ENCODE peak calls at places on chromosomes 13 and 19, in nine cellular contexts. One of them, this sample, is unnamed.

GRCh38 chr13:97723655-97724054 is 229.8 kb upstream of the IPO5 start:
- DNase-seq in fibroblast of pulmonary artery: no peak
- DNase-seq in GM23248: no peak
- DNase-seq in heart left ventricle: no peak
- DNase-seq in bronchial epithelial cell: peak
- DNase-seq in cardiac fibroblast: no peak
- DNase-seq in effector memory CD4-positive, alpha-beta T cell: no peak
- DNase-seq in foreskin fibroblast: no peak
- DNase-seq in lung: peak
- DNase-seq in this sample: no peak

GRCh38 chr13:101417043-101417406 is 717 bp upstream of the NALCN start:
- DNase-seq in fibroblast of pulmonary artery: peak
- DNase-seq in GM23248: peak
- DNase-seq in heart left ventricle: no peak
- DNase-seq in bronchial epithelial cell: peak
- DNase-seq in cardiac fibroblast: peak
- DNase-seq in effector memory CD4-positive, alpha-beta T cell: no peak
- DNase-seq in foreskin fibroblast: peak
- DNase-seq in lung: no peak
- DNase-seq in this sample: peak

GRCh38 chr13:80116107-80116506 is 224.8 kb downstream of the SPRY2 start:
- DNase-seq in fibroblast of pulmonary artery: peak
- DNase-seq in GM23248: peak
- DNase-seq in heart left ventricle: no peak
- DNase-seq in bronchial epithelial cell: peak
- DNase-seq in cardiac fibroblast: peak
- DNase-seq in effector memory CD4-positive, alpha-beta T cell: no peak
- DNase-seq in foreskin fibroblast: peak
- DNase-seq in lung: no peak
- DNase-seq in this sample: peak

GRCh38 chr19:9871626-9872338 is 36.7 kb downstream of the PIN1 start:
- DNase-seq in fibroblast of pulmonary artery: no peak
- DNase-seq in GM23248: no peak
- DNase-seq in heart left ventricle: no peak
- DNase-seq in bronchial epithelial cell: no peak
- DNase-seq in cardiac fibroblast: no peak
- DNase-seq in effector memory CD4-positive, alpha-beta T cell: no peak
- DNase-seq in foreskin fibroblast: no peak
- DNase-seq in lung: no peak
- DNase-seq in this sample: no peak

GRCh38 chr19:12784394-12784870 is 6.9 kb upstream of the JUNB start:
- DNase-seq in fibroblast of pulmonary artery: no peak
- DNase-seq in GM23248: peak
- DNase-seq in heart left ventricle: no peak
- DNase-seq in bronchial epithelial cell: no peak
- DNase-seq in cardiac fibroblast: no peak
- DNase-seq in effector memory CD4-positive, alpha-beta T cell: no peak
- DNase-seq in foreskin fibroblast: peak
- DNase-seq in lung: no peak
- DNase-seq in this sample: peak

GRCh38 chr13:94557836-94558235 is 38.1 kb downstream of the TGDS start:
- DNase-seq in fibroblast of pulmonary artery: no peak
- DNase-seq in GM23248: no peak
- DNase-seq in heart left ventricle: no peak
- DNase-seq in bronchial epithelial cell: no peak
- DNase-seq in cardiac fibroblast: no peak
- DNase-seq in effector memory CD4-positive, alpha-beta T cell: no peak
- DNase-seq in foreskin fibroblast: no peak
- DNase-seq in lung: no peak
- DNase-seq in this sample: no peak

GRCh38 chr13:111864566-111864965 is 202.4 kb upstream of the SOX1 start:
- DNase-seq in fibroblast of pulmonary artery: no peak
- DNase-seq in GM23248: no peak
- DNase-seq in heart left ventricle: no peak
- DNase-seq in bronchial epithelial cell: no peak
- DNase-seq in cardiac fibroblast: no peak
- DNase-seq in effector memory CD4-positive, alpha-beta T cell: no peak
- DNase-seq in foreskin fibroblast: no peak
- DNase-seq in lung: no peak
- DNase-seq in this sample: no peak

GRCh38 chr13:19587635-19588300 is 26.4 kb upstream of the TPTE2 start:
- DNase-seq in fibroblast of pulmonary artery: peak
- DNase-seq in GM23248: peak
- DNase-seq in heart left ventricle: no peak
- DNase-seq in bronchial epithelial cell: peak
- DNase-seq in cardiac fibroblast: peak
- DNase-seq in effector memory CD4-positive, alpha-beta T cell: no peak
- DNase-seq in foreskin fibroblast: peak
- DNase-seq in lung: no peak
- DNase-seq in this sample: peak

GRCh38 chr19:3110126-3110825 is 16.1 kb downstream of the GNA11 start:
- DNase-seq in fibroblast of pulmonary artery: no peak
- DNase-seq in GM23248: no peak
- DNase-seq in heart left ventricle: peak
- DNase-seq in bronchial epithelial cell: no peak
- DNase-seq in cardiac fibroblast: no peak
- DNase-seq in effector memory CD4-positive, alpha-beta T cell: no peak
- DNase-seq in foreskin fibroblast: no peak
- DNase-seq in lung: no peak
- DNase-seq in this sample: no peak

GRCh38 chr19:45505151-45505995 is 1.9 kb upstream of the VASP start:
- DNase-seq in fibroblast of pulmonary artery: peak
- DNase-seq in GM23248: peak
- DNase-seq in heart left ventricle: no peak
- DNase-seq in bronchial epithelial cell: no peak
- DNase-seq in cardiac fibroblast: peak
- DNase-seq in effector memory CD4-positive, alpha-beta T cell: no peak
- DNase-seq in foreskin fibroblast: peak
- DNase-seq in lung: no peak
- DNase-seq in this sample: no peak

GRCh38 chr19:22532388-22533310 is 101.5 kb upstream of the ZNF492 start:
- DNase-seq in fibroblast of pulmonary artery: no peak
- DNase-seq in GM23248: no peak
- DNase-seq in heart left ventricle: peak
- DNase-seq in bronchial epithelial cell: no peak
- DNase-seq in cardiac fibroblast: no peak
- DNase-seq in effector memory CD4-positive, alpha-beta T cell: no peak
- DNase-seq in foreskin fibroblast: no peak
- DNase-seq in lung: peak
- DNase-seq in this sample: no peak

GRCh38 chr13:32530841-32531253 is 7.7 kb downstream of the N4BP2L2 start:
- DNase-seq in fibroblast of pulmonary artery: peak
- DNase-seq in GM23248: peak
- DNase-seq in heart left ventricle: no peak
- DNase-seq in bronchial epithelial cell: no peak
- DNase-seq in cardiac fibroblast: peak
- DNase-seq in effector memory CD4-positive, alpha-beta T cell: no peak
- DNase-seq in foreskin fibroblast: peak
- DNase-seq in lung: no peak
- DNase-seq in this sample: no peak

GRCh38 chr19:43774103-43774939 is 6.5 kb downstream of the KCNN4 start:
- DNase-seq in fibroblast of pulmonary artery: peak
- DNase-seq in GM23248: peak
- DNase-seq in heart left ventricle: peak
- DNase-seq in bronchial epithelial cell: peak
- DNase-seq in cardiac fibroblast: peak
- DNase-seq in effector memory CD4-positive, alpha-beta T cell: no peak
- DNase-seq in foreskin fibroblast: peak
- DNase-seq in lung: peak
- DNase-seq in this sample: peak

GRCh38 chr13:51534075-51534817 is 50.0 kb upstream of the WDFY2 start:
- DNase-seq in fibroblast of pulmonary artery: no peak
- DNase-seq in GM23248: peak
- DNase-seq in heart left ventricle: peak
- DNase-seq in bronchial epithelial cell: peak
- DNase-seq in cardiac fibroblast: no peak
- DNase-seq in effector memory CD4-positive, alpha-beta T cell: no peak
- DNase-seq in foreskin fibroblast: no peak
- DNase-seq in lung: no peak
- DNase-seq in this sample: peak

GRCh38 chr13:63025741-63026140 is 1610.1 kb upstream of the PCDH20 start:
- DNase-seq in fibroblast of pulmonary artery: no peak
- DNase-seq in GM23248: no peak
- DNase-seq in heart left ventricle: no peak
- DNase-seq in bronchial epithelial cell: no peak
- DNase-seq in cardiac fibroblast: no peak
- DNase-seq in effector memory CD4-positive, alpha-beta T cell: no peak
- DNase-seq in foreskin fibroblast: no peak
- DNase-seq in lung: no peak
- DNase-seq in this sample: no peak

GRCh38 chr19:49812997-49813861 is at the start of gene FUZ:
- DNase-seq in fibroblast of pulmonary artery: peak
- DNase-seq in GM23248: peak
- DNase-seq in heart left ventricle: peak
- DNase-seq in bronchial epithelial cell: peak
- DNase-seq in cardiac fibroblast: peak
- DNase-seq in effector memory CD4-positive, alpha-beta T cell: peak
- DNase-seq in foreskin fibroblast: peak
- DNase-seq in lung: peak
- DNase-seq in this sample: peak

GRCh38 chr19:49818691-49819331 is 722 bp downstream of the MED25 start:
- DNase-seq in fibroblast of pulmonary artery: no peak
- DNase-seq in GM23248: peak
- DNase-seq in heart left ventricle: peak
- DNase-seq in bronchial epithelial cell: no peak
- DNase-seq in cardiac fibroblast: no peak
- DNase-seq in effector memory CD4-positive, alpha-beta T cell: no peak
- DNase-seq in foreskin fibroblast: no peak
- DNase-seq in lung: no peak
- DNase-seq in this sample: no peak

GRCh38 chr19:49814010-49814409 is 918 bp upstream of the FUZ start:
- DNase-seq in fibroblast of pulmonary artery: no peak
- DNase-seq in GM23248: peak
- DNase-seq in heart left ventricle: no peak
- DNase-seq in bronchial epithelial cell: peak
- DNase-seq in cardiac fibroblast: no peak
- DNase-seq in effector memory CD4-positive, alpha-beta T cell: no peak
- DNase-seq in foreskin fibroblast: no peak
- DNase-seq in lung: no peak
- DNase-seq in this sample: no peak

GRCh38 chr19:49817964-49818690 is at the start of gene MED25:
- DNase-seq in fibroblast of pulmonary artery: peak
- DNase-seq in GM23248: peak
- DNase-seq in heart left ventricle: peak
- DNase-seq in bronchial epithelial cell: peak
- DNase-seq in cardiac fibroblast: peak
- DNase-seq in effector memory CD4-positive, alpha-beta T cell: peak
- DNase-seq in foreskin fibroblast: peak
- DNase-seq in lung: peak
- DNase-seq in this sample: peak

DNA sequence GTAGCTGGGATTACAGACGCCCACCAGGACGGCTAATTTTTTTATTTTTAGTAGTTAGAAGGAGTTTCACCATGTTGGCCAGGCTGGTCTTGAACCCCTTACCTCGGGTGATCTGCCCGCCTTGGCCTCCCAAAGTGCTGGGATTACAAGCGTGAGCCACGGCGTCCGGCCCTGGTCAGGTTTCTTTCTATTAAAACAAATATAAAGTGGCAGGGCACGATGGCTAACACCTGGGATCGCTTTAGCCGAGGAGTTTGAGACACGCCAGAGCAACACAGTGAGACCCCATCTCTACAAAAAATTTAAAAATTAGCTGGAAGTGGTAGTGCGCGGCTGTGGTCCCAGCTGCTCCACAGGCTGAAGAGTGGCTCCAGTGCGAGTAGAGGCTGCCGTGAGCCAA is 1.5 kb upstream of the MED25 start:
- DNase-seq in fibroblast of pulmonary artery: no peak
- DNase-seq in GM23248: no peak
- DNase-seq in heart left ventricle: peak
- DNase-seq in bronchial epithelial cell: no peak
- DNase-seq in cardiac fibroblast: no peak
- DNase-seq in effector memory CD4-positive, alpha-beta T cell: no peak
- DNase-seq in foreskin fibroblast: no peak
- DNase-seq in lung: no peak
- DNase-seq in this sample: no peak
- H3K4me3 ChIP-seq in fibroblast of pulmonary artery: no peak
- H3K4me3 ChIP-seq in GM23248: peak
- H3K4me3 ChIP-seq in heart left ventricle: peak
- H3K4me3 ChIP-seq in bronchial epithelial cell: no peak
- H3K4me3 ChIP-seq in cardiac fibroblast: no peak
- H3K4me3 ChIP-seq in effector memory CD4-positive, alpha-beta T cell: no peak
- H3K4me3 ChIP-seq in foreskin fibroblast: peak
- H3K4me3 ChIP-seq in lung: no peak
- H3K4me3 ChIP-seq in this sample: no peak

DNA sequence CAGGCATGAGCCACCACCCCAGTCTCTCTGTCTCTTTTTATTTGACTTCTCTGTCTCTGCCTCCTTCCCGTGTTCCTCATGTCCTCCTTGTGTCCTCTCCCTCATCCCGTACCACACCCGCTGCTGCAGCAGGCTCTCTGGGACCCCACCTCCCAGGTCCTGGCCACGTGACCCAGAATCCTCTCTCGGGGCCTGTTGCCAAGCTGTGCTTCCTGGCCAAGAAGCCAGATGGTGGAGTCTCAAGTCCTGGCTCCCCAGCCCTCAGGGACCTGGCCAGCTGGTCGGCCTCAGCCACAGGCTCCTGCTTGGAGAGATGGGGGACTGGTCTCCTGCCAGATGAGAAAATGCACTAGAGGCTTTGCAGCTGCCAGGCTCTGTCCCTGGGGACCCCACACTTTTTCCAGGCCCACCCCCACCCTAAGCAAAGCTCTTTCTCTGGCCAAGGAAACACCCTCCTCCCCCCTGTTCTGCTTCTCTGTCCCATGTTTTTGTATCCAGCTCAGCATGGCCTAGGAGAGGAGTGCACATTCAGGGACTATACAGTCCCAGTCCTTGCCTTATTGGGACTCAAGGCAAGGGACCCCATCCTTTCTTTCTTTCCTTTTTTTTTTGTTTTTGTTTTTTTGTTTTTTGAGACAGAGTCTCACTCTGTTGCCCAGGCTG is 34.3 kb upstream of the SHKBP1 start:
- DNase-seq in fibroblast of pulmonary artery: peak
- DNase-seq in GM23248: peak
- DNase-seq in heart left ventricle: peak
- DNase-seq in bronchial epithelial cell: no peak
- DNase-seq in cardiac fibroblast: peak
- DNase-seq in effector memory CD4-positive, alpha-beta T cell: no peak
- DNase-seq in foreskin fibroblast: peak
- DNase-seq in lung: peak
- DNase-seq in this sample: no peak
- H3K4me3 ChIP-seq in fibroblast of pulmonary artery: no peak
- H3K4me3 ChIP-seq in GM23248: no peak
- H3K4me3 ChIP-seq in heart left ventricle: no peak
- H3K4me3 ChIP-seq in bronchial epithelial cell: no peak
- H3K4me3 ChIP-seq in cardiac fibroblast: no peak
- H3K4me3 ChIP-seq in effector memory CD4-positive, alpha-beta T cell: no peak
- H3K4me3 ChIP-seq in foreskin fibroblast: no peak
- H3K4me3 ChIP-seq in lung: no peak
- H3K4me3 ChIP-seq in this sample: no peak

GRCh38 chr13:30394798-30395191 is 27.5 kb upstream of the UBE2L5 start:
- DNase-seq in fibroblast of pulmonary artery: no peak
- DNase-seq in GM23248: peak
- DNase-seq in heart left ventricle: no peak
- DNase-seq in bronchial epithelial cell: peak
- DNase-seq in cardiac fibroblast: no peak
- DNase-seq in effector memory CD4-positive, alpha-beta T cell: no peak
- DNase-seq in foreskin fibroblast: no peak
- DNase-seq in lung: no peak
- DNase-seq in this sample: no peak
- H3K4me3 ChIP-seq in fibroblast of pulmonary artery: peak
- H3K4me3 ChIP-seq in GM23248: peak
- H3K4me3 ChIP-seq in heart left ventricle: peak
- H3K4me3 ChIP-seq in bronchial epithelial cell: peak
- H3K4me3 ChIP-seq in cardiac fibroblast: peak
- H3K4me3 ChIP-seq in effector memory CD4-positive, alpha-beta T cell: peak
- H3K4me3 ChIP-seq in foreskin fibroblast: peak
- H3K4me3 ChIP-seq in lung: peak
- H3K4me3 ChIP-seq in this sample: peak

GRCh38 chr13:23432589-23432988 is 913 bp downstream of the SACS start:
- DNase-seq in fibroblast of pulmonary artery: no peak
- DNase-seq in GM23248: no peak
- DNase-seq in heart left ventricle: no peak
- DNase-seq in bronchial epithelial cell: no peak
- DNase-seq in cardiac fibroblast: no peak
- DNase-seq in effector memory CD4-positive, alpha-beta T cell: no peak
- DNase-seq in foreskin fibroblast: no peak
- DNase-seq in lung: no peak
- DNase-seq in this sample: no peak
- H3K4me3 ChIP-seq in fibroblast of pulmonary artery: peak
- H3K4me3 ChIP-seq in GM23248: peak
- H3K4me3 ChIP-seq in heart left ventricle: peak
- H3K4me3 ChIP-seq in bronchial epithelial cell: no peak
- H3K4me3 ChIP-seq in cardiac fibroblast: no peak
- H3K4me3 ChIP-seq in effector memory CD4-positive, alpha-beta T cell: no peak
- H3K4me3 ChIP-seq in foreskin fibroblast: peak
- H3K4me3 ChIP-seq in lung: no peak
- H3K4me3 ChIP-seq in this sample: no peak